ENCODE peak calls at places on chromosomes 16 and 17, in nine cellular contexts. Q is cardiac muscle cell; P is SK-N-SH; X is Peyer's patch; M is IMR-90; W is neural progenitor cell; T is pancreas; E is CD4-positive, alpha-beta T cell; Y is tibial artery. A is an unnamed sample.

GRCh38 chr17:1201132-1201702 is 21.4 kb upstream of the ABR start:
- DNase-seq in Y (no peak), Q (no peak), W (no peak), T (no peak), E (no peak), M (no peak), X (peak), P (no peak), A (no peak)

GRCh38 chr16:87795336-87795735 is 29.6 kb upstream of the KLHDC4 start:
- DNase-seq in E (no peak), W (no peak), T (no peak), P (no peak), X (no peak), Q (no peak), Y (no peak), M (no peak), A (no peak)

GRCh38 chr16:83974475-83974874 is 6.4 kb downstream of the NECAB2 start:
- DNase-seq in P (no peak), X (no peak), W (no peak), E (no peak), Q (no peak), T (no peak), M (no peak), Y (no peak), A (no peak)

GRCh38 chr17:13609953-13610352 is 8.2 kb upstream of the HS3ST3A1 start:
- DNase-seq in X (no peak), M (no peak), T (no peak), E (no peak), W (no peak), P (no peak), Y (no peak), Q (no peak), A (no peak)

GRCh38 chr16:71781741-71782140 is 26.9 kb downstream of the AP1G1 start:
- DNase-seq in X (no peak), E (no peak), Q (no peak), W (no peak), T (no peak), P (no peak), Y (no peak), M (peak), A (peak)

GRCh38 chr16:26697826-26698225 is 368.9 kb upstream of the C16orf82 start:
- DNase-seq in X (no peak), W (no peak), M (no peak), Q (no peak), T (no peak), P (no peak), E (no peak), Y (no peak), A (no peak)

GRCh38 chr17:48547839-48548686 is 3.2 kb upstream of the HOXB2 start:
- DNase-seq in X (peak), Y (no peak), W (peak), M (peak), T (no peak), P (no peak), Q (peak), E (peak), A (no peak)

GRCh38 chr17:7445011-7445927 is at the start of gene CHRNB1:
- DNase-seq in Y (peak), Q (peak), P (peak), T (peak), X (peak), W (peak), E (peak), M (peak), A (no peak)

GRCh38 chr16:48682971-48683370 is 73.0 kb upstream of the N4BP1 start:
- DNase-seq in T (no peak), E (no peak), M (no peak), Q (no peak), W (no peak), X (no peak), Y (no peak), P (no peak), A (no peak)

GRCh38 chr16:54040975-54041374 is 245.6 kb downstream of the IRX3 start:
- DNase-seq in E (no peak), X (no peak), W (no peak), Y (no peak), M (no peak), Q (no peak), T (no peak), P (no peak), A (no peak)

GRCh38 chr17:50027639-50028206 is 28.2 kb upstream of the ITGA3 start:
- DNase-seq in E (no peak), W (no peak), X (no peak), Y (peak), T (no peak), P (peak), Q (peak), M (peak), A (peak)

GRCh38 chr17:41786227-41787020 is at the start of gene JUP:
- DNase-seq in Y (peak), Q (peak), E (peak), P (peak), W (peak), M (peak), X (peak), T (peak), A (peak)

GRCh38 chr16:78258651-78259050 is 159.2 kb downstream of the WWOX start:
- DNase-seq in Q (no peak), T (no peak), X (no peak), E (no peak), P (no peak), Y (no peak), W (no peak), M (no peak), A (no peak)

GRCh38 chr16:78252757-78253156 is 153.3 kb downstream of the WWOX start:
- DNase-seq in Q (no peak), P (no peak), Y (no peak), M (no peak), X (no peak), W (no peak), E (no peak), T (no peak), A (no peak)

GRCh38 chr16:78257376-78257728 is 157.9 kb downstream of the WWOX start:
- DNase-seq in T (no peak), Y (no peak), Q (no peak), X (no peak), P (no peak), M (no peak), W (peak), E (no peak), A (no peak)

GRCh38 chr16:78259883-78260282 is 160.4 kb downstream of the WWOX start:
- DNase-seq in M (no peak), Y (no peak), W (peak), E (no peak), Q (no peak), X (no peak), T (no peak), P (no peak), A (no peak)

DNA sequence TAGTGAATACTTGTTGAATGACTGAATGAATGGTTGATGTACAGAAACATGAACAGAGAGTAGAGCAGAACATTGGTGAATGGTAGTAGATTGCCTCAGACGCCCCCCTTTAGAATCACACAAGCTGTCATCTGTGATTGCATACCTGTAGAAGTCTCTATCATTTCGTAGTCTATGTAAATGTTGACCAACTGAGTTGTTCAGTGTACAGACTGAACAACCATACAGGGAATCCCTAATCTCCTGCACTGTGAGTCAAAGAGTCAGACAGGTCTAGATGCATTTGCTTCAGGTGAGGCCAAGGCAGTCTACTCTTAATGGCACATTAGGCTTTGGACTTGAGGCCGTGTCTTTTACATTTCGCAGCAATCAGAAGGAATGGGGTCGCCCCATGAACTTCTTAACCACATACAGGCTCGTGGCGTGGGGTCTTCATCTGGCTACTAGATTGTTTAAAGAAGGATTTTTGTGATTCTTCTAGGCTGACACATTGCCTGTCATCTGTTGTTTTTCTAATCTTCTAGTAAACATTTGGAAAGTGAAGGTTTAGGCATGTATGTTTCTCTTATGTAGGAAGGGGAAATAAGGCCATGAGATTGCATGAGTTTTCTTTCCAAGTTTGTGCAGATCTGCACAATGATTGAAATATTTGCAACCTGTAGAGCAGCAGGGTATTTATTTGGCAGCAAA is 157.4 kb downstream of the WWOX start:
- DNase-seq in Y (no peak), T (no peak), M (no peak), W (no peak), E (no peak), Q (no peak), P (no peak), X (no peak), A (no peak)
- H3K27ac ChIP-seq in Y (no peak), T (no peak), M (no peak), W (no peak), E (no peak), Q (no peak), P (no peak), X (no peak), A (no peak)

DNA sequence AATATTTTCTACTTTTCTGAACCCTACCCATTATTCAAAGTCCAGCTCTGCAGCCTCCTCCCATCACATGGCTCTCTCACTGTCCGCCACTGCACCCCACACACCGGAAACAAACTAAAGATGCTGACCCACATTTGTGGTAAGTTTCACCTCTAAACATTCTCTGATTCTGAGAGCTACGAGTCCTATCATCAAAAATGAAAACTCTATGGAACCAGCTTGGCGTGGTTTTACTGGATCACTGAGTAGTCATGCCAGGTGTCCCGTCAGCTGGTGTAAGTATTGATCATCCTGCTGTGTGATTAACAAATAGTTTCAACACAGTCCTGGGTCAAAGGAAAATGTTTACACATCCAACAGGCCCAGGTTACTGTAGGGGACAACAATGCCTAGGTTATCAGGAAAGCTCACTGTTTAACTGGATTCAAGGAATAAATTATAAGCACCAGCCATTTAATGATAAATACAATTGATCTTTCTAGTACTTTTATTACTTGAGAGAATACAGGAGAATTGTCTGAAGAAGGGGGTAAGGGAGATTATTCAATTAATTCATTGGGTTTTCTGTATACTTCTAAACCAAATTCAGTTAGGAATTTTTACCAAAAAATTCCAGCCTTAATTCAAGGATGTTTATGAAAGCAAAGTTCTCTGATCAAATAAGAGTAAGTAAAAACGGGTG is 33.9 kb downstream of the CYTH1 start:
- DNase-seq in X (peak), M (no peak), E (no peak), Q (no peak), P (no peak), T (no peak), Y (peak), W (no peak), A (no peak)
- H3K27ac ChIP-seq in X (peak), M (no peak), E (peak), Q (no peak), P (no peak), T (no peak), Y (no peak), W (no peak), A (peak)

GRCh38 chr17:21376835-21377690 is 906 bp downstream of the KCNJ12 start:
- DNase-seq in P (peak), T (peak), E (no peak), W (no peak), M (peak), Q (peak), Y (no peak), X (no peak), A (peak)
- H3K27ac ChIP-seq in P (no peak), T (no peak), E (no peak), W (no peak), M (no peak), Q (no peak), Y (no peak), X (no peak), A (no peak)

DNA sequence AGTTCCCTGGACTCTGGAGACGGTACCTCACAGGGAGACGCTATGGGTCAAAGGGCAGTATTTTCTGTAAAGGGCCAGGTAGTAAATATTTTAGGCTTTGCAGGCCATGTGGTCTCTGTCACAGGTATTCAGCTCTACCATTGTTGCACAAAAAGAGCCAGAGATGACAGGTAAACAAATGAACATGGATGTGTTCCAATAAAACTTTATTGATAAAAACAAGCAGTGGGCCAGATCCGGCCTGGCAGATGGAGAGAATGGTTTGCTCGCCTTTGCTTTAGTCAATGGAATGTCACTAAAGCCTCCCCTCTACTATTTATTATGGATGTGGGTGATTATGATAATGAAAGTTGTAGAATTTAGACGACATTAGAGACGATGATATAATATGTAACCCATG is 8.9 kb upstream of the SLC5A11 start:
- DNase-seq in Q (no peak), E (no peak), W (no peak), Y (no peak), X (no peak), M (no peak), P (no peak), T (no peak), A (no peak)
- H3K27ac ChIP-seq in Q (no peak), E (no peak), W (no peak), Y (no peak), X (no peak), M (no peak), P (no peak), T (no peak), A (no peak)

GRCh38 chr16:89863741-89864391 is 9.5 kb upstream of the TCF25 start:
- DNase-seq in T (no peak), X (peak), E (no peak), P (no peak), W (no peak), M (peak), Y (no peak), Q (peak), A (peak)
- H3K27ac ChIP-seq in T (no peak), X (peak), E (peak), P (no peak), W (no peak), M (no peak), Y (no peak), Q (no peak), A (peak)

GRCh38 chr17:55666810-55667209 is 55.9 kb downstream of the TMEM100 start:
- DNase-seq in T (no peak), M (no peak), W (no peak), Q (no peak), Y (no peak), X (no peak), P (no peak), E (no peak), A (no peak)
- H3K27ac ChIP-seq in T (no peak), M (no peak), W (no peak), Q (no peak), Y (no peak), X (no peak), P (no peak), E (no peak), A (no peak)

DNA sequence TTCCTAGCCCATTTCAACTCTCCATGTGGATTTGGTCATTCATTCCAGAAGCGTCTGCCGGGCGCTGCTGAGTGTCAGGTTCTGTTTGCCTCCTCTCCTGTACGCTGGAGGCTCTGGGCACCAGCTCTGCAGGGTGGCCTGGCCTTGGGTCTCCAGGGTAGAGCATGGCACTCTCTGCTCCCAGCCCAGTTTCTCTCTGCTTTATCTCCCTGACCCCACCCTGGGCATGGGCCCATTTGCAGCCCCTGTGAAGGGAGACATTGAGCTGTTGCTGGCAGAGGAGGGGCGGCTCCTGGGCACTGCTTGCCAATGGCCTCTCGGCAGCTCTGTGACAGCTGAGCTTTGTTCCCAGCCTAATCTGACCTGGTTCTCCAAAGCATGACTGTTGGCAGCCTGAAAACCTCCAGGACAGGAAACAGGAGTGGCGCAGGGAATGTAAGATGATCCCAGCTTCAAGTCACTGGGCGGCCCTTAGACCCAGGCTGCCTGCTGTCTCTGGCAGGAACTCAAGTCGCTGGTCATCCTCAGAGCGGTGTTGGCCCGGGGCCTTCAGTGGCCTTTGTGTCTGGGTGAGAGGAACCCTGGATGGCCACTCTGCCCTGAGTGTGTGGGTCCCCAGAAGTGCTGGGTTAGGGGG is 146.8 kb downstream of the SEC14L1 start:
- DNase-seq in T (peak), E (no peak), M (peak), W (peak), Y (no peak), P (peak), Q (peak), X (no peak), A (peak)
- H3K27ac ChIP-seq in T (peak), E (no peak), M (peak), W (no peak), Y (peak), P (peak), Q (peak), X (peak), A (peak)

GRCh38 chr17:57855391-57856035 is 5.7 kb upstream of the MRPS23 start:
- DNase-seq in Y (no peak), W (no peak), X (no peak), M (no peak), E (no peak), P (no peak), Q (no peak), T (no peak), A (no peak)
- H3K27ac ChIP-seq in Y (peak), W (no peak), X (no peak), M (no peak), E (no peak), P (no peak), Q (no peak), T (no peak), A (no peak)